ENCODE peak calls at places on chromosome 2, in seven cellular contexts. U is H9, F is mesendoderm, E is H1, T is IMR-90, I is neuronal stem cell, H is mesenchymal stem cell. G is an unnamed sample.

GRCh38 chr2:121058852-121059558 is 226.0 kb downstream of the TFCP2L1 start:
- DNase-seq in T (no peak), E (no peak), I (no peak), F (no peak), H (no peak), U (no peak), G (no peak)

GRCh38 chr2:240250985-240251847 is 110.8 kb upstream of the OTOS start:
- DNase-seq in I (peak; percentile 38), F (peak; percentile 58), H (peak; percentile 92), E (no peak), U (peak; percentile 78), T (peak; percentile 89), G (peak; percentile 97)

GRCh38 chr2:169452080-169452479 is 27.2 kb upstream of the BBS5 start:
- DNase-seq in E (no peak), F (peak; percentile 55), H (peak; percentile 60), U (no peak), T (peak; percentile 58), I (peak; percentile 9), G (no peak)

GRCh38 chr2:150783015-150783414 is 295.5 kb upstream of the RND3 start:
- DNase-seq in F (no peak), H (no peak), E (no peak), T (no peak), I (no peak), U (no peak), G (no peak)

GRCh38 chr2:67057901-67058703 is 339.0 kb upstream of the ETAA1 start:
- DNase-seq in H (no peak), T (peak; percentile 72), I (no peak), F (no peak), E (no peak), U (no peak), G (peak; percentile 31)

GRCh38 chr2:105411720-105412407 is 13.0 kb upstream of the FHL2 start:
- DNase-seq in H (no peak), U (no peak), I (no peak), F (no peak), T (no peak), E (no peak), G (no peak)

GRCh38 chr2:7826656-7827055 is 855.2 kb upstream of the ID2 start:
- DNase-seq in H (no peak), U (no peak), F (no peak), T (no peak), I (no peak), E (no peak), G (no peak)

GRCh38 chr2:171347591-171348032 is 86.2 kb downstream of the METTL8 start:
- DNase-seq in E (no peak), U (no peak), H (peak; percentile 86), F (no peak), T (peak; percentile 93), I (no peak), G (peak; percentile 64)

GRCh38 chr2:151881342-151881741 is 53.1 kb upstream of the ARL5A start:
- DNase-seq in I (no peak), F (no peak), T (no peak), U (no peak), H (no peak), E (no peak), G (no peak)

GRCh38 chr2:37283207-37283606 is 41.4 kb downstream of the PRKD3 start:
- DNase-seq in T (peak; percentile 93), I (no peak), E (no peak), H (peak; percentile 46), F (no peak), U (no peak), G (no peak)

GRCh38 chr2:23452853-23453420 is 68.0 kb downstream of the KLHL29 start:
- DNase-seq in H (peak; percentile 74), I (no peak), U (no peak), T (peak; percentile 47), F (no peak), E (no peak), G (no peak)

GRCh38 chr2:117470311-117471095 is 344.0 kb upstream of the DDX18 start:
- DNase-seq in E (peak; percentile 41), I (peak; percentile 61), F (peak; percentile 86), T (no peak), H (peak; percentile 44), U (peak; percentile 73), G (peak; percentile 30)

GRCh38 chr2:241532168-241532567 is 23.8 kb upstream of the STK25 start:
- DNase-seq in U (no peak), F (no peak), E (no peak), T (no peak), H (no peak), I (no peak), G (no peak)

GRCh38 chr2:100246163-100247145 is 75.8 kb downstream of the LONRF2 start:
- DNase-seq in T (no peak), F (peak; percentile 59), H (peak; percentile 35), E (no peak), I (no peak), U (no peak), G (peak; percentile 59)

GRCh38 chr2:235229236-235229635 is 264.6 kb upstream of the AGAP1 start:
- DNase-seq in T (no peak), U (no peak), I (no peak), E (no peak), F (no peak), H (no peak), G (no peak)

GRCh38 chr2:239200646-239201530 is 199.9 kb downstream of the HDAC4 start:
- DNase-seq in T (no peak), F (no peak), E (no peak), I (no peak), U (no peak), H (no peak), G (no peak)

GRCh38 chr2:177429688-177430325 is 37.2 kb downstream of the AGPS start:
- DNase-seq in I (no peak), F (peak; percentile 13), U (no peak), T (peak; percentile 96), H (peak; percentile 91), E (no peak), G (no peak)

GRCh38 chr2:33153008-33153407 is 206.3 kb downstream of the LTBP1 start:
- DNase-seq in I (no peak), T (peak; percentile 75), H (peak; percentile 59), U (no peak), E (no peak), F (no peak), G (no peak)

GRCh38 chr2:48072556-48072955 is 166.3 kb upstream of the FBXO11 start:
- DNase-seq in F (no peak), I (no peak), E (no peak), H (no peak), U (no peak), T (no peak), G (no peak)

GRCh38 chr2:218472980-218473379 is 54.1 kb downstream of the VIL1 start:
- DNase-seq in F (no peak), I (no peak), H (no peak), T (no peak), E (no peak), U (no peak), G (no peak)

GRCh38 chr2:45506756-45507155 is 104.3 kb downstream of the SRBD1 start:
- DNase-seq in U (no peak), T (no peak), I (no peak), F (no peak), E (no peak), H (no peak), G (no peak)

GRCh38 chr2:204019572-204020501 is 83.3 kb downstream of the ICOS start:
- DNase-seq in T (peak; percentile 25), H (peak; percentile 14), I (no peak), F (no peak), E (no peak), U (no peak), G (peak; percentile 88)

GRCh38 chr2:162967137-162967536 is 128.6 kb upstream of the KCNH7 start:
- DNase-seq in U (no peak), I (no peak), H (no peak), F (peak; percentile 32), T (no peak), E (no peak), G (no peak)

GRCh38 chr2:128196026-128196822 is 105.2 kb downstream of the UGGT1 start:
- DNase-seq in U (peak; percentile 40), I (no peak), E (peak; percentile 9), F (peak; percentile 93), T (peak; percentile 81), H (peak; percentile 71), G (no peak)

GRCh38 chr2:70979626-70980025 is 1.2 kb downstream of the ANKRD53 start:
- DNase-seq in E (no peak), H (no peak), I (no peak), U (peak; percentile 24), F (no peak), T (no peak), G (no peak)

DNA sequence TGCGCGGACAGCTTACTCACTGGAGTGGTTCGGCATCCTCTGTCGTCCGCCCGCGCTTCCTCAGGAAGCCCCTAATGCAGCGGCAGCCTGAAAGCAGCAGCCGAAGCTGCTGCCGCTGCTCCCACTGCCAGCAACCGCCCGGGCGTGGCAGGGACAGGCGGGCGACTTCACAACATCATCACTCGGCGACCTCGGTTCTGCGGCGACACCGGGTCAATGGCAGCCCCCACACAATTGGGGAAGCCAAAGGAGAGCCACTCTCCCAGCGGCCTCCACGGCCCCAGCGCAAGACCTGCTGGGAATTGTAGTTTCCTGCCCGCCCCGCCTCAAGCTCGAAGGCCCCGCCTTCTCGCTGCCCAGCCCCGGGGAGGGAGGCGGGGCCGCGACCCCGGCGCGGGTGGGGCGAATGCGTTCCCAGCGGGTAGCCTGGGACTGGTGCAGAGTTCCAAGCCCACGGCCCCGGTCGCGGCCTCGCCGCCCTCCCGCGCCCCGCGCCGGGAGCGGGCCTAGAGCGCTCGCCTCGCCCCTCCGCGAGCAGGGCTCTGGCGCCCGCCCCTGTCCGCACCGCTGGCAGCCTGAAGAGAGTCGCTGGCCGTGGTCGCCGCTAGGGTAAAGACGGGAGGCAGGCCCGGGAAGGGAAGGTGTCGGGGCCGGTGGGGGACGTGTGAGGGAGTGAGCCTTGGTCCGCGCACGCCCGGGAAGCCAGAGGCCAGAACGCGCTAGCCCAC is at the start of the genes STRADB and TRAK2:
- DNase-seq in F (peak; percentile 98), H (peak; percentile 95), E (peak; percentile 93), U (peak; percentile 97), T (peak; percentile 92), I (peak; percentile 93), G (peak; percentile 95)
- H3K4me1 ChIP-seq in F (no peaks in the 10 kb centered on the region), H (peaks cover 3% of the 10 kb centered on the region), E (no peaks in the 10 kb centered on the region), U (no peaks in the 10 kb centered on the region), T (peaks cover 2% of the 10 kb centered on the region), I (peaks cover 1% of the 10 kb centered on the region), G (no peaks in the 10 kb centered on the region)

GRCh38 chr2:98488252-98488651 is 43.6 kb downstream of the INPP4A start:
- DNase-seq in I (no peak), H (no peak), F (no peak), U (no peak), E (no peak), T (no peak), G (no peak)
- H3K18ac ChIP-seq in I (no peak overlapping the region), H (no peak overlapping the region), F (no peak overlapping the region), U (no peak overlapping the region), E (no peak overlapping the region), T (no peak overlapping the region), G (no peak overlapping the region)

GRCh38 chr2:230714122-230714453 is 1.4 kb downstream of the CAB39 start:
- DNase-seq in H (peak; percentile 89), I (peak; percentile 9), U (no peak), F (peak; percentile 80), T (peak; percentile 84), E (no peak), G (peak; percentile 47)
- H3K4me1 ChIP-seq in H (peaks cover 8% of the 10 kb centered on the region), I (peaks cover 2% of the 10 kb centered on the region), U (peaks cover 7% of the 10 kb centered on the region), F (peaks cover 6% of the 10 kb centered on the region), T (peaks cover 17% of the 10 kb centered on the region), E (peaks cover 20% of the 10 kb centered on the region), G (no peaks in the 10 kb centered on the region)

DNA sequence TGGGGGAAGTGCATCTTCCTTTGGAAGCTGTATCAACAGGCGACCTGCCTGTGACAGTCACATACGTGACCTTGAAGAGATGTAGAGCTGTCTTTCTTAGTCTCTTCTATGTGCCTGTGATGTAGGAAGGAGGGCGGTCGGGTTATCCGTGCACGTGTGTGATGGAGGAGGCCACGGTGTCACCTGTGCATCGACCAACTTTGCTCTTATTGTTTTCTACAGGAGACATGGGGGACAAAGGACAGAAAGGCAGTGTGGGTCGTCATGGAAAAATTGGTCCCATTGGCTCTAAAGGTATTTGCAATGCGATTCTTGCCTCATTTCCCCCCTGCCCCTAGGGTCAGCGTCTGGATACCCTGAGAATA is 20.7 kb upstream of the ALLC start:
- DNase-seq in I (no peak), F (no peak), U (no peak), H (no peak), E (no peak), T (no peak), G (no peak)
- H3K18ac ChIP-seq in I (no peak overlapping the region), F (no peak overlapping the region), U (no peak overlapping the region), H (no peak overlapping the region), E (no peak overlapping the region), T (no peak overlapping the region), G (no peak overlapping the region)

G was measured in trophoblast cell.